ENCODE peak calls at places on chromosomes 3 and 15, in six cellular contexts. H, W, A, X, I and T are unnamed samples. For H4K20me1, the result is how much of the 10 kb centered on the place peaks cover.

GRCh38 chr3:135491478-135491877 is 474.1 kb upstream of the PPP2R3A start:
- DNase-seq in H (no peak), X (no peak), W (no peak), A (no peak), I (no peak), T (no peak)

GRCh38 chr3:27630892-27631291 is 91.2 kb downstream of the EOMES start:
- DNase-seq in H (no peak), X (no peak), W (peak), I (no peak), A (no peak), T (no peak)

GRCh38 chr15:67850995-67851535 is 11.2 kb upstream of the RNU6-1 start:
- DNase-seq in A (no peak), X (no peak), W (peak), I (no peak), H (peak), T (no peak)

GRCh38 chr3:105066106-105066839 is 300.4 kb upstream of the ALCAM start:
- DNase-seq in I (no peak), A (no peak), X (no peak), H (no peak), W (no peak), T (no peak)

GRCh38 chr15:80777836-80778620 is 1.1 kb upstream of the CEMIP start:
- DNase-seq in W (peak), H (no peak), A (no peak), I (no peak), X (no peak), T (no peak)

GRCh38 chr15:96268421-96269204 is 61.9 kb upstream of the NR2F2 start:
- DNase-seq in W (peak), I (no peak), A (no peak), H (no peak), X (no peak), T (no peak)

GRCh38 chr3:169594402-169594801 is 69.1 kb downstream of the MECOM start:
- DNase-seq in A (no peak), W (no peak), H (no peak), X (no peak), I (no peak), T (no peak)

GRCh38 chr15:89129123-89129815 is 41.0 kb downstream of the ABHD2 start:
- DNase-seq in I (peak), A (peak), X (peak), H (no peak), W (peak), T (peak)

GRCh38 chr3:170387952-170388351 is 30.4 kb downstream of the SKIL start:
- DNase-seq in X (no peak), A (no peak), W (peak), I (no peak), H (no peak), T (no peak)

GRCh38 chr15:60391722-60392340 is 6.0 kb downstream of the ANXA2 start:
- DNase-seq in A (no peak), I (no peak), W (peak), H (no peak), X (no peak), T (no peak)

GRCh38 chr3:23740517-23741402 is 65.0 kb upstream of the UBE2E1 start:
- DNase-seq in A (peak), H (no peak), I (no peak), X (no peak), W (peak), T (peak)

GRCh38 chr15:64653757-64654156 is 121.6 kb downstream of the RBPMS2 start:
- DNase-seq in W (peak), X (no peak), A (peak), I (no peak), H (no peak), T (no peak)

GRCh38 chr15:99619712-99620111 is 53.9 kb downstream of the MEF2A start:
- DNase-seq in I (no peak), A (no peak), W (peak), H (no peak), X (no peak), T (no peak)
- H4K20me1 ChIP-seq in I (under half), A (under half), W (under half), H (under half), X (under half), T (under half)

GRCh38 chr15:78002996-78003395 is 74.5 kb downstream of the TBC1D2B start:
- DNase-seq in A (no peak), I (no peak), X (no peak), H (no peak), W (no peak), T (no peak)
- H3K4me2 ChIP-seq in A (no peak), I (no peak), X (no peak), H (no peak), W (no peak), T (no peak)

GRCh38 chr3:53618524-53618906 is 124.1 kb downstream of the CACNA1D start:
- DNase-seq in H (no peak), I (no peak), X (no peak), W (no peak), A (no peak), T (no peak)

GRCh38 chr3:53616971-53617892 is 122.8 kb downstream of the CACNA1D start:
- DNase-seq in W (no peak), I (no peak), X (no peak), A (no peak), H (no peak), T (no peak)

GRCh38 chr3:53616330-53616729 is 121.9 kb downstream of the CACNA1D start:
- DNase-seq in H (no peak), W (no peak), X (no peak), I (no peak), A (no peak), T (no peak)

GRCh38 chr3:53617893-53618523 is 123.6 kb downstream of the CACNA1D start:
- DNase-seq in H (no peak), I (no peak), X (no peak), A (no peak), W (no peak), T (no peak)

GRCh38 chr3:53618946-53619345 is 124.5 kb downstream of the CACNA1D start:
- DNase-seq in H (no peak), I (no peak), X (no peak), W (no peak), A (no peak), T (no peak)
- H4K20me1 ChIP-seq in H (under half), I (under half), X (under half), W (under half), A (under half), T (under half)

DNA sequence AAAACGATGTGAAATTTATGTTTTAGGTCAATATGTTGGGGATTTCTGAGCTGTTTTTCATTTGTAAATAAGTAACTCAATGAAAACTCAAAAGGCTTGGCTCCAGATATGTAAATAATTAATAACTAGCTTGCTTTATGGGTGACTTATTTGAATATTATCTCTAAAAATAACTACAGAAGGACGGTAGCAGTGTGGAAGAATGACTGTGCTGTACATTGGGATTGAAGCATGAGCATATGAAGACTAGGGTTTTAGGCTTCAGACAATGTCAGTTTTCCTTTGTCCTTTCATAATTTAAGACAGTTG is 343.9 kb downstream of the GRM7 start:
- DNase-seq in H (peak), I (no peak), W (no peak), A (no peak), X (no peak), T (no peak)
- H3K4me2 ChIP-seq in H (no peak), I (no peak), W (no peak), A (no peak), X (no peak), T (no peak)

GRCh38 chr3:53173107-53173506 is 12.1 kb downstream of the PRKCD start:
- DNase-seq in W (no peak), H (no peak), A (no peak), I (no peak), X (no peak), T (no peak)
- H4K20me1 ChIP-seq in W (under half), H (under half), A (under half), I (under half), X (under half), T (under half)

GRCh38 chr3:116610124-116610523 is 99.5 kb upstream of the TUSC7 start:
- DNase-seq in A (no peak), X (no peak), W (no peak), H (no peak), I (no peak), T (no peak)

GRCh38 chr3:116618138-116618537 is 91.4 kb upstream of the TUSC7 start:
- DNase-seq in A (no peak), W (no peak), X (no peak), I (no peak), H (no peak), T (no peak)

DNA sequence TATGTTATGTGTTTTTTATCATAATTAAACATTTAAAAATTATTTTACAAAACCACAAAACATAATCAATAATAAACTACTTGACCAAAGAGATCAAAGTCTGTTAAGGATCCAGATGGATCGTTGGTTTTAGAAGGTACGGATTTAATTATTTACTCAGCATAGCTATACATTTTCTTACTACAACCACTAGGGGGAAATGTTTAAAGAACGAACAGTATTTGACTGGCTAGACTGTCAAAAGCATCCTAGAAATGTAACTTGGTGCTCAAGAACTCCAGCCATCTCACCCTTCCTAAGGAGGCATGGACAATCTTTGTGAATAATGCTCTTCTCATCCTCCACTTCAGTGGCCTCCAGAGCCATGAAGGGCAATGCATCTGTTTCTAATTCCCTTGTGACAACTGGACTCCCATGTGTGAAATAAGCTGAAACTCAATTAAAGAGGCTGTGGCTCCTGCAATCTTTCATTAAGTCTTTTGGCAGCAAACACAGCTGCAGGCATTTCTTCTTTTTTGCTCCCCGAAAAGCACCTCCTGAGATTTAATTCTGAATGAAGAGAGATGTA is 94.7 kb upstream of the TUSC7 start:
- DNase-seq in W (peak), X (no peak), H (no peak), I (peak), A (no peak), T (peak)
- H3K4me2 ChIP-seq in W (no peak), X (no peak), H (no peak), I (no peak), A (no peak), T (no peak)

DNA sequence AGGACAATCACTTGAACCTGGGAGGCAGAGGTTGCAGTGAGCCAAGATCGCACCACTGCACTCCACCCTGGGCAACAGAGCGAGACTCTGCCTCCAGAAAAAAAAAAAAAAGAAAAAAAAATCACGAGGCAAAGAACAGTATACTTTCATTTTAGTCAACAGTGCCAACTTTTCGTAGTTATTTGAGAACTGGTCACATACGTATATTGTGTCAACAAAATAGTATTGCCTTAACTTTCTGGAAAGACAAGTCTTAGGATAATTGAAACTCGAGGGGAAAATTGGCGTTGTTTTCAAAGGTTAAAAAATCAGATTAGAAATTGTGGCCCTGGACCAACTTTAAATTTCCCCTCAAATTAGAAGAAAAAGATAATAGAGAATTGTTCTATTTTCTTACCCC is 13.8 kb downstream of the GMPS start:
- DNase-seq in W (no peak), X (no peak), A (no peak), H (no peak), I (no peak), T (no peak)
- H4K20me1 ChIP-seq in W (under half), X (under half), A (under half), H (under half), I (half or more), T (under half)

GRCh38 chr15:39808909-39809308 is 26.3 kb upstream of the FSIP1 start:
- DNase-seq in I (no peak), X (no peak), W (no peak), H (no peak), A (no peak), T (no peak)
- H3K4me2 ChIP-seq in I (no peak), X (no peak), W (no peak), H (no peak), A (no peak), T (no peak)